ENCODE peak calls at places on chromosomes 1 and 21, in four cellular contexts. W is kidney; G is CD8-positive, alpha-beta T cell; O is body of pancreas. R is an unnamed sample.

GRCh38 chr21:45279446-45280177 is 8.1 kb downstream of the POFUT2 start:
- DNase-seq in W (peak; percentile 48), G (peak; percentile 34), O (no peak), R (no peak)

GRCh38 chr1:38693031-38693430 is 166.5 kb downstream of the RRAGC start:
- DNase-seq in W (no peak), G (no peak), O (no peak), R (no peak)

GRCh38 chr1:231041705-231042261 is 1.7 kb upstream of the FAM89A start:
- DNase-seq in W (no peak), G (no peak), O (no peak), R (no peak)

GRCh38 chr1:200364121-200364759 is 45.6 kb downstream of the ZNF281 start:
- DNase-seq in W (no peak), G (no peak), O (no peak), R (no peak)

GRCh38 chr1:2382621-2383361 is 8.6 kb downstream of the MORN1 start:
- DNase-seq in W (peak; percentile 75), G (peak; percentile 57), O (peak; percentile 42), R (no peak)

GRCh38 chr21:41933259-41934079 is 20.3 kb downstream of the C2CD2 start:
- DNase-seq in W (no peak), G (no peak), O (no peak), R (no peak)

GRCh38 chr1:246588322-246588721 is 22.1 kb downstream of the CNST start:
- DNase-seq in W (no peak), G (no peak), O (no peak), R (no peak)

GRCh38 chr1:3501856-3502665 is 47.6 kb downstream of the ARHGEF16 start:
- DNase-seq in W (peak; percentile 95), G (no peak), O (peak; percentile 42), R (peak; percentile 24)

GRCh38 chr1:17922833-17923232 is 167.7 kb downstream of the ACTL8 start:
- DNase-seq in W (peak; percentile 21), G (no peak), O (no peak), R (no peak)

GRCh38 chr1:7534061-7534825 is 236.9 kb upstream of the VAMP3 start:
- DNase-seq in W (peak; percentile 78), G (no peak), O (no peak), R (no peak)

GRCh38 chr1:243261389-243261788 is 5.5 kb downstream of the SDCCAG8 start:
- DNase-seq in W (no peak), G (no peak), O (no peak), R (no peak)

GRCh38 chr1:110875216-110875731 is 2.3 kb downstream of the CD53 start:
- DNase-seq in W (no peak), G (peak; percentile 61), O (no peak), R (no peak)

GRCh38 chr1:24195146-24195545 is 8.1 kb upstream of the IFNLR1 start:
- DNase-seq in W (no peak), G (no peak), O (no peak), R (no peak)

GRCh38 chr21:34133802-34134201 is 60.4 kb downstream of the MRPS6 start:
- DNase-seq in W (no peak), G (no peak), O (no peak), R (no peak)

GRCh38 chr1:184457500-184457899 is 70.7 kb downstream of the C1orf21 start:
- DNase-seq in W (no peak), G (no peak), O (no peak), R (no peak)

GRCh38 chr1:154479764-154480421 is 22.1 kb upstream of the TDRD10 start:
- DNase-seq in W (no peak), G (peak; percentile 75), O (peak; percentile 74), R (peak; percentile 81)

GRCh38 chr1:5119496-5120234 is 465.3 kb downstream of the AJAP1 start:
- DNase-seq in W (no peak), G (no peak), O (no peak), R (no peak)

GRCh38 chr1:210372931-210373627 is 44.4 kb downstream of the HHAT start:
- DNase-seq in W (no peak), G (no peak), O (no peak), R (no peak)

GRCh38 chr1:2431503-2431902 is 19.1 kb upstream of the PEX10 start:
- DNase-seq in W (no peak), G (no peak), O (no peak), R (no peak)

GRCh38 chr1:80171101-80171500 is 1164.6 kb upstream of the ADGRL4 start:
- DNase-seq in W (no peak), G (no peak), O (peak; percentile 13), R (no peak)

GRCh38 chr1:47635597-47635996 is 197.8 kb downstream of the FOXD2 start:
- DNase-seq in W (no peak), G (no peak), O (no peak), R (no peak)

GRCh38 chr1:154808909-154809262 is 61.2 kb downstream of the KCNN3 start:
- DNase-seq in W (no peak), G (no peak), O (no peak), R (peak; percentile 65)

GRCh38 chr1:236148471-236148847 is 6.1 kb downstream of the GPR137B start:
- DNase-seq in W (no peak), G (no peak), O (no peak), R (no peak)

GRCh38 chr1:58992643-58993042 is 208.8 kb upstream of the JUN start:
- DNase-seq in W (no peak), G (no peak), O (no peak), R (no peak)

GRCh38 chr1:210332719-210333398 is 4.2 kb downstream of the HHAT start:
- DNase-seq in W (no peak), G (peak; percentile 60), O (no peak), R (no peak)

GRCh38 chr1:12341667-12342066 is 111.8 kb downstream of the VPS13D start:
- DNase-seq in W (no peak), G (no peak), O (no peak), R (no peak)

GRCh38 chr1:16163882-16164820 is 8.3 kb upstream of the EPHA2 start:
- DNase-seq in W (no peak), G (no peak), O (no peak), R (no peak)

GRCh38 chr1:165287781-165288180 is 68.7 kb downstream of the LMX1A start:
- DNase-seq in W (no peak), G (no peak), O (no peak), R (no peak)

GRCh38 chr1:46174448-46175231 is at the start of gene TSPAN1:
- DNase-seq in W (peak; percentile 73), G (no peak), O (no peak), R (no peak)

GRCh38 chr21:43269461-43269860 is 100.7 kb downstream of the CRYAA start:
- DNase-seq in W (peak; percentile 62), G (no peak), O (no peak), R (no peak)

GRCh38 chr1:89758127-89758526 is 62.7 kb upstream of the LRRC8D start:
- DNase-seq in W (no peak), G (no peak), O (no peak), R (no peak)

GRCh38 chr1:171191992-171192391 is 6.9 kb downstream of the FMO2 start:
- DNase-seq in W (no peak), G (no peak), O (no peak), R (no peak)

GRCh38 chr1:208007938-208008342 is 97.0 kb upstream of the CD34 start:
- DNase-seq in W (no peak), G (no peak), O (no peak), R (no peak)

GRCh38 chr1:2528016-2528415 is 1.6 kb upstream of the PANK4 start:
- DNase-seq in W (no peak), G (no peak), O (peak; percentile 78), R (no peak)

GRCh38 chr1:185824106-185824505 is 89.9 kb downstream of the HMCN1 start:
- DNase-seq in W (no peak), G (no peak), O (no peak), R (no peak)

GRCh38 chr1:19802269-19802668 is 2.6 kb upstream of the TMCO4 start:
- DNase-seq in W (no peak), G (no peak), O (no peak), R (no peak)

GRCh38 chr1:200958597-200958996 is 63.9 kb downstream of the INAVA start:
- DNase-seq in W (peak; percentile 32), G (no peak), O (no peak), R (no peak)

R was measured in stimulated activated naive CD4-positive, alpha-beta T cell.